ENCODE peak calls at places on chromosomes 7 and 10, in nine cellular contexts. P is cardiac septum, Y is GOT3, M is DMS79, R is psoas muscle, U is retina, Z is NCI-H748 treated with DMSO at 0.1 percent for 48 hours, V is RPMI7951, Q is NCI-H2171 treated with DMSO at 0.1 percent for 48 hours. H is an unnamed sample.

GRCh38 chr7:151762501-151763245 is 114.2 kb downstream of the PRKAG2 start:
- DNase-seq in R (peak), Z (no peak), P (no peak), Q (no peak), M (no peak), U (peak), V (no peak), Y (no peak), H (no peak)

GRCh38 chr7:4189151-4189570 is 492.9 kb upstream of the FOXK1 start:
- DNase-seq in Y (no peak), Z (peak), V (no peak), P (peak), R (peak), Q (peak), U (no peak), M (no peak), H (peak)

GRCh38 chr7:51278797-51279196 is 37.8 kb downstream of the COBL start:
- DNase-seq in P (no peak), Q (peak), R (peak), Z (peak), Y (no peak), V (no peak), M (no peak), U (no peak), H (no peak)

GRCh38 chr7:46720761-46721160 is 799.7 kb upstream of the IGFBP3 start:
- DNase-seq in M (no peak), U (no peak), Q (no peak), Z (no peak), P (no peak), V (no peak), R (no peak), Y (no peak), H (no peak)

GRCh38 chr10:116269612-116270011 is 3.4 kb downstream of the GFRA1 start:
- DNase-seq in Q (no peak), M (no peak), R (peak), V (no peak), P (no peak), Y (no peak), Z (no peak), U (peak), H (no peak)

GRCh38 chr10:89566095-89566950 is 30.9 kb upstream of the SLC16A12 start:
- DNase-seq in Q (no peak), U (no peak), R (no peak), Z (no peak), M (peak), P (no peak), Y (no peak), V (no peak), H (no peak)

GRCh38 chr7:108196004-108196403 is 65.8 kb upstream of the LAMB4 start:
- DNase-seq in R (no peak), U (no peak), Z (no peak), M (no peak), V (peak), Q (no peak), Y (no peak), P (no peak), H (no peak)

GRCh38 chr7:24573008-24573553 is at the start of gene PALS2:
- DNase-seq in U (no peak), M (no peak), P (peak), Z (peak), V (peak), Q (peak), Y (peak), R (peak), H (peak)

GRCh38 chr7:17144313-17144712 is 154.1 kb upstream of the AHR start:
- DNase-seq in M (no peak), U (no peak), Z (no peak), V (peak), P (no peak), Y (no peak), R (no peak), Q (no peak), H (no peak)

GRCh38 chr10:14412624-14413023 is 81.9 kb upstream of the FRMD4A start:
- DNase-seq in U (no peak), Y (no peak), Z (no peak), R (no peak), P (no peak), V (peak), M (no peak), Q (no peak), H (no peak)

GRCh38 chr7:20393021-20394015 is 62.6 kb downstream of the ITGB8 start:
- DNase-seq in P (no peak), Z (no peak), Y (no peak), M (peak), V (no peak), U (no peak), R (no peak), Q (no peak), H (no peak)

GRCh38 chr7:123548406-123548805 is 9.2 kb downstream of the NDUFA5 start:
- DNase-seq in R (no peak), U (no peak), Q (no peak), M (no peak), Z (no peak), P (no peak), V (no peak), Y (no peak), H (no peak)

GRCh38 chr10:101845903-101846302 is 2.3 kb upstream of the KCNIP2 start:
- DNase-seq in Q (peak), V (no peak), P (peak), Y (no peak), U (no peak), M (no peak), Z (no peak), R (no peak), H (no peak)

GRCh38 chr10:129955591-129956284 is 8.3 kb downstream of the EBF3 start:
- DNase-seq in P (no peak), R (no peak), V (no peak), Z (no peak), M (no peak), U (no peak), Y (no peak), Q (no peak), H (no peak)

GRCh38 chr10:38102889-38103288 is 8.8 kb downstream of the ZNF37A start:
- DNase-seq in M (no peak), R (no peak), P (no peak), Z (no peak), Y (no peak), U (no peak), Q (no peak), V (no peak), H (no peak)

GRCh38 chr10:93267521-93267920 is 193.8 kb downstream of the CYP26A1 start:
- DNase-seq in U (no peak), Q (no peak), V (no peak), M (no peak), R (no peak), P (no peak), Z (no peak), Y (no peak), H (no peak)

GRCh38 chr10:129107525-129107924 is 359.5 kb upstream of the MGMT start:
- DNase-seq in Q (no peak), U (no peak), R (no peak), Z (no peak), Y (no peak), V (no peak), P (no peak), M (no peak), H (no peak)

GRCh38 chr10:101031796-101032636 is 982 bp downstream of the SFXN3 start:
- DNase-seq in P (peak), R (peak), V (peak), U (peak), Q (peak), Y (no peak), M (peak), Z (peak), H (peak)

GRCh38 chr7:149292101-149292823 is 30.3 kb downstream of the ZNF783 start:
- DNase-seq in V (no peak), U (no peak), Y (no peak), Z (no peak), P (no peak), Q (no peak), R (no peak), M (no peak), H (no peak)

GRCh38 chr10:93566435-93567276 is at the start of gene FFAR4:
- DNase-seq in Z (peak), Q (no peak), R (peak), Y (no peak), V (peak), U (peak), P (no peak), M (no peak), H (no peak)

GRCh38 chr7:117164578-117164977 is 158.3 kb downstream of the WNT2 start:
- DNase-seq in Z (no peak), Q (no peak), Y (no peak), U (no peak), R (no peak), V (peak), M (no peak), P (no peak), H (no peak)

GRCh38 chr7:129494041-129494440 is 8.3 kb upstream of the SMKR1 start:
- DNase-seq in P (no peak), R (no peak), V (peak), Z (no peak), U (no peak), Y (no peak), Q (no peak), M (no peak), H (no peak)

GRCh38 chr10:103276941-103277712 is at the start of gene INA:
- DNase-seq in M (peak), Y (no peak), Z (peak), R (no peak), P (no peak), U (peak), Q (peak), V (peak), H (no peak)

GRCh38 chr10:8037941-8038894 is 16.3 kb upstream of the GATA3 start:
- DNase-seq in R (no peak), Q (no peak), V (no peak), Y (no peak), Z (no peak), M (no peak), U (peak), P (no peak), H (no peak)

GRCh38 chr10:77247076-77247561 is 390.5 kb downstream of the KCNMA1 start:
- DNase-seq in P (no peak), Q (no peak), Y (no peak), R (no peak), V (peak), U (no peak), M (peak), Z (no peak), H (no peak)

GRCh38 chr10:18350340-18350739 is 210.1 kb downstream of the CACNB2 start:
- DNase-seq in V (no peak), U (peak), P (no peak), Y (no peak), R (no peak), M (no peak), Q (peak), Z (no peak), H (no peak)

GRCh38 chr10:100743626-100744135 is 1.7 kb upstream of the PAX2 start:
- DNase-seq in M (no peak), Y (no peak), R (no peak), V (peak), U (peak), Q (peak), P (no peak), Z (peak), H (peak)

GRCh38 chr10:47368431-47369180 is 15.5 kb downstream of the ZNF488 start:
- DNase-seq in M (no peak), Q (no peak), R (peak), U (no peak), Y (no peak), P (no peak), Z (no peak), V (no peak), H (no peak)

GRCh38 chr7:24718977-24719491 is 38.2 kb downstream of the GSDME start:
- DNase-seq in Y (no peak), Q (peak), R (no peak), U (no peak), V (no peak), P (peak), M (peak), Z (no peak), H (no peak)

GRCh38 chr7:48337012-48337621 is 165.9 kb downstream of the ABCA13 start:
- DNase-seq in V (peak), P (no peak), M (no peak), Q (peak), R (no peak), Y (no peak), U (peak), Z (peak), H (no peak)

GRCh38 chr10:43074827-43075611 is 1.9 kb upstream of the RET start:
- DNase-seq in Z (no peak), R (peak), M (no peak), U (no peak), P (no peak), Q (no peak), V (no peak), Y (no peak), H (peak)

GRCh38 chr10:124448696-124449169 is 1.1 kb downstream of the NKX1-2 start:
- DNase-seq in Y (no peak), P (no peak), Z (no peak), Q (no peak), U (peak), V (no peak), R (no peak), M (no peak), H (no peak)

GRCh38 chr10:102400598-102401321 is 5.3 kb downstream of the NFKB2 start:
- DNase-seq in P (no peak), V (no peak), U (no peak), Y (no peak), Q (no peak), R (no peak), Z (no peak), M (no peak), H (no peak)

GRCh38 chr7:44615149-44615611 is 8.8 kb downstream of the OGDH start:
- DNase-seq in Q (no peak), Z (no peak), V (no peak), P (peak), Y (no peak), U (no peak), R (peak), M (no peak), H (no peak)

GRCh38 chr7:1915956-1916620 is 246.0 kb downstream of the ELFN1 start:
- DNase-seq in M (no peak), Z (no peak), R (peak), P (no peak), Q (no peak), U (no peak), V (no peak), Y (no peak), H (peak)

GRCh38 chr7:159370-160270 is 32.8 kb upstream of the FAM20C start:
- DNase-seq in Y (no peak), M (no peak), Q (no peak), V (no peak), R (peak), Z (no peak), P (no peak), U (peak), H (no peak)

GRCh38 chr7:31633894-31634494 is 53.0 kb upstream of the PPP1R17 start:
- DNase-seq in R (no peak), Z (peak), Q (peak), Y (no peak), V (peak), M (no peak), P (no peak), U (peak), H (no peak)